ENCODE peak calls at places on chromosomes 2 and 18, in four cellular contexts. One of them, this sample, is unnamed.

GRCh38 chr2:88230912-88231311 is 60.8 kb downstream of the THNSL2 start:
- DNase-seq in mucosa of descending colon: no peak
- DNase-seq in GM13977: no peak
- DNase-seq in foreskin fibroblast: no peak
- DNase-seq in this sample: no peak

GRCh38 chr2:240184198-240184590 is 43.7 kb upstream of the OTOS start:
- DNase-seq in GM13977: no peak
- DNase-seq in mucosa of descending colon: no peak
- DNase-seq in foreskin fibroblast: no peak
- DNase-seq in this sample: no peak

GRCh38 chr2:140737006-140737405 is 1393.8 kb downstream of the LRP1B start:
- DNase-seq in foreskin fibroblast: no peak
- DNase-seq in mucosa of descending colon: no peak
- DNase-seq in GM13977: no peak
- DNase-seq in this sample: no peak

GRCh38 chr2:230411484-230412368 is 4.3 kb upstream of the SP100 start:
- DNase-seq in foreskin fibroblast: peak
- DNase-seq in GM13977: peak
- DNase-seq in mucosa of descending colon: peak
- DNase-seq in this sample: no peak

GRCh38 chr2:111219285-111219684 is 98.6 kb downstream of the BCL2L11 start:
- DNase-seq in foreskin fibroblast: no peak
- DNase-seq in GM13977: peak
- DNase-seq in mucosa of descending colon: no peak
- DNase-seq in this sample: no peak

GRCh38 chr2:154439156-154439555 is 259.3 kb upstream of the KCNJ3 start:
- DNase-seq in foreskin fibroblast: no peak
- DNase-seq in GM13977: no peak
- DNase-seq in mucosa of descending colon: no peak
- DNase-seq in this sample: no peak

GRCh38 chr2:128666596-128666995 is 347.9 kb upstream of the HS6ST1 start:
- DNase-seq in foreskin fibroblast: no peak
- DNase-seq in GM13977: no peak
- DNase-seq in mucosa of descending colon: no peak
- DNase-seq in this sample: no peak

GRCh38 chr2:58057890-58058590 is 11.4 kb downstream of the VRK2 start:
- DNase-seq in mucosa of descending colon: no peak
- DNase-seq in GM13977: no peak
- DNase-seq in foreskin fibroblast: no peak
- DNase-seq in this sample: no peak

GRCh38 chr2:24866946-24867345 is 53.1 kb downstream of the ADCY3 start:
- DNase-seq in GM13977: no peak
- DNase-seq in foreskin fibroblast: no peak
- DNase-seq in mucosa of descending colon: no peak
- DNase-seq in this sample: no peak

GRCh38 chr2:236663267-236663666 is 93.6 kb downstream of the ACKR3 start:
- DNase-seq in foreskin fibroblast: no peak
- DNase-seq in GM13977: no peak
- DNase-seq in mucosa of descending colon: no peak
- DNase-seq in this sample: no peak

GRCh38 chr2:32862269-32863055 is 84.3 kb upstream of the LTBP1 start:
- DNase-seq in mucosa of descending colon: no peak
- DNase-seq in GM13977: no peak
- DNase-seq in foreskin fibroblast: no peak
- DNase-seq in this sample: no peak

GRCh38 chr18:58997811-58998337 is 133.2 kb downstream of the ZNF532 start:
- DNase-seq in mucosa of descending colon: no peak
- DNase-seq in GM13977: no peak
- DNase-seq in foreskin fibroblast: peak
- DNase-seq in this sample: peak

GRCh38 chr2:74205586-74205985 is 7.2 kb downstream of the MTHFD2 start:
- DNase-seq in foreskin fibroblast: no peak
- DNase-seq in mucosa of descending colon: peak
- DNase-seq in GM13977: no peak
- DNase-seq in this sample: no peak

GRCh38 chr2:30351087-30351486 is 96.0 kb upstream of the LCLAT1 start:
- DNase-seq in mucosa of descending colon: no peak
- DNase-seq in GM13977: no peak
- DNase-seq in foreskin fibroblast: no peak
- DNase-seq in this sample: no peak

GRCh38 chr18:3114026-3114425 is 101.1 kb upstream of the LPIN2 start:
- DNase-seq in GM13977: no peak
- DNase-seq in foreskin fibroblast: no peak
- DNase-seq in mucosa of descending colon: no peak
- DNase-seq in this sample: no peak

GRCh38 chr2:70626254-70626990 is 72.8 kb upstream of the TGFA start:
- DNase-seq in foreskin fibroblast: no peak
- DNase-seq in GM13977: no peak
- DNase-seq in mucosa of descending colon: no peak
- DNase-seq in this sample: no peak

GRCh38 chr2:190649035-190649797 is at the start of gene NAB1:
- DNase-seq in mucosa of descending colon: peak
- DNase-seq in foreskin fibroblast: peak
- DNase-seq in GM13977: no peak
- DNase-seq in this sample: no peak

GRCh38 chr2:100554788-100555407 is 7.9 kb upstream of the PDCL3 start:
- DNase-seq in mucosa of descending colon: peak
- DNase-seq in foreskin fibroblast: no peak
- DNase-seq in GM13977: no peak
- DNase-seq in this sample: no peak

GRCh38 chr2:40412456-40412855 is 39.4 kb downstream of the SLC8A1 start:
- DNase-seq in foreskin fibroblast: no peak
- DNase-seq in mucosa of descending colon: no peak
- DNase-seq in GM13977: no peak
- DNase-seq in this sample: no peak

GRCh38 chr2:1930376-1930775 is 186.1 kb upstream of the PXDN start:
- DNase-seq in foreskin fibroblast: no peak
- DNase-seq in GM13977: no peak
- DNase-seq in mucosa of descending colon: no peak
- DNase-seq in this sample: no peak

GRCh38 chr2:84201158-84201557 is 257.9 kb downstream of the SUCLG1 start:
- DNase-seq in mucosa of descending colon: no peak
- DNase-seq in foreskin fibroblast: no peak
- DNase-seq in GM13977: no peak
- DNase-seq in this sample: no peak

GRCh38 chr18:62030091-62030985 is 137.5 kb upstream of the RNF152 start:
- DNase-seq in foreskin fibroblast: peak
- DNase-seq in mucosa of descending colon: no peak
- DNase-seq in GM13977: no peak
- DNase-seq in this sample: peak

GRCh38 chr2:151040036-151040435 is 221.6 kb downstream of the RBM43 start:
- DNase-seq in foreskin fibroblast: peak
- DNase-seq in mucosa of descending colon: no peak
- DNase-seq in GM13977: no peak
- DNase-seq in this sample: no peak

GRCh38 chr18:69759046-69759445 is 188.6 kb downstream of the CD226 start:
- DNase-seq in mucosa of descending colon: no peak
- DNase-seq in foreskin fibroblast: no peak
- DNase-seq in GM13977: no peak
- DNase-seq in this sample: no peak

GRCh38 chr2:214322662-214323061 is 88.2 kb upstream of the VWC2L start:
- DNase-seq in mucosa of descending colon: no peak
- DNase-seq in GM13977: no peak
- DNase-seq in foreskin fibroblast: no peak
- DNase-seq in this sample: no peak

GRCh38 chr18:70453058-70453775 is 164.4 kb downstream of the SOCS6 start:
- DNase-seq in GM13977: no peak
- DNase-seq in foreskin fibroblast: peak
- DNase-seq in mucosa of descending colon: no peak
- DNase-seq in this sample: no peak

GRCh38 chr2:217905906-217906305 is 96.9 kb downstream of the TNS1 start:
- DNase-seq in foreskin fibroblast: no peak
- DNase-seq in GM13977: no peak
- DNase-seq in mucosa of descending colon: no peak
- DNase-seq in this sample: no peak

GRCh38 chr2:88654714-88655113 is 27.4 kb upstream of the EIF2AK3 start:
- DNase-seq in mucosa of descending colon: no peak
- DNase-seq in GM13977: no peak
- DNase-seq in foreskin fibroblast: peak
- DNase-seq in this sample: no peak

GRCh38 chr2:62293490-62294212 is 97.7 kb downstream of the B3GNT2 start:
- DNase-seq in GM13977: no peak
- DNase-seq in foreskin fibroblast: no peak
- DNase-seq in mucosa of descending colon: peak
- DNase-seq in this sample: no peak

GRCh38 chr18:10973579-10974260 is 175.6 kb downstream of the PIEZO2 start:
- DNase-seq in mucosa of descending colon: no peak
- DNase-seq in GM13977: no peak
- DNase-seq in foreskin fibroblast: peak
- DNase-seq in this sample: no peak

GRCh38 chr2:55862269-55862668 is 61.3 kb downstream of the EFEMP1 start:
- DNase-seq in foreskin fibroblast: peak
- DNase-seq in GM13977: no peak
- DNase-seq in mucosa of descending colon: no peak
- DNase-seq in this sample: peak

GRCh38 chr2:28356095-28356911 is 36.4 kb upstream of the FOSL2 start:
- DNase-seq in GM13977: no peak
- DNase-seq in foreskin fibroblast: peak
- DNase-seq in mucosa of descending colon: peak
- DNase-seq in this sample: no peak

GRCh38 chr2:136765256-136765735 is at the start of gene THSD7B:
- DNase-seq in foreskin fibroblast: no peak
- DNase-seq in GM13977: peak
- DNase-seq in mucosa of descending colon: no peak
- DNase-seq in this sample: no peak

GRCh38 chr2:84309281-84309680 is 149.8 kb downstream of the SUCLG1 start:
- DNase-seq in foreskin fibroblast: no peak
- DNase-seq in GM13977: no peak
- DNase-seq in mucosa of descending colon: no peak
- DNase-seq in this sample: no peak

GRCh38 chr18:11956371-11957308 is 24.7 kb upstream of the IMPA2 start:
- DNase-seq in mucosa of descending colon: no peak
- DNase-seq in foreskin fibroblast: no peak
- DNase-seq in GM13977: no peak
- DNase-seq in this sample: no peak

GRCh38 chr2:201532686-201533304 is 81.3 kb downstream of the STRADB start:
- DNase-seq in foreskin fibroblast: peak
- DNase-seq in GM13977: peak
- DNase-seq in mucosa of descending colon: no peak
- DNase-seq in this sample: peak

GRCh38 chr2:149653831-149654445 is 66.4 kb upstream of the MMADHC start:
- DNase-seq in mucosa of descending colon: no peak
- DNase-seq in foreskin fibroblast: no peak
- DNase-seq in GM13977: no peak
- DNase-seq in this sample: no peak
- TF ChIP-seq CTCF in mucosa of descending colon: no peak
- TF ChIP-seq CTCF in foreskin fibroblast: no peak
- TF ChIP-seq CTCF in GM13977: no peak
- TF ChIP-seq CTCF in this sample: no peak

GRCh38 chr2:96604104-96604503 is 34.0 kb downstream of the KANSL3 start:
- DNase-seq in mucosa of descending colon: no peak
- DNase-seq in foreskin fibroblast: no peak
- DNase-seq in GM13977: no peak
- DNase-seq in this sample: no peak
- TF ChIP-seq CTCF in mucosa of descending colon: no peak
- TF ChIP-seq CTCF in foreskin fibroblast: no peak
- TF ChIP-seq CTCF in GM13977: no peak
- TF ChIP-seq CTCF in this sample: peak

GRCh38 chr2:172617115-172617514 is 61.2 kb downstream of the PDK1 start:
- DNase-seq in foreskin fibroblast: no peak
- DNase-seq in mucosa of descending colon: no peak
- DNase-seq in GM13977: no peak
- DNase-seq in this sample: no peak

GRCh38 chr2:172615862-172616261 is 60.0 kb downstream of the PDK1 start:
- DNase-seq in mucosa of descending colon: no peak
- DNase-seq in foreskin fibroblast: no peak
- DNase-seq in GM13977: no peak
- DNase-seq in this sample: no peak

GRCh38 chr2:172613035-172613434 is 57.1 kb downstream of the PDK1 start:
- DNase-seq in mucosa of descending colon: no peak
- DNase-seq in foreskin fibroblast: peak
- DNase-seq in GM13977: peak
- DNase-seq in this sample: peak

GRCh38 chr2:172614932-172615331 is 59.0 kb downstream of the PDK1 start:
- DNase-seq in GM13977: no peak
- DNase-seq in mucosa of descending colon: no peak
- DNase-seq in foreskin fibroblast: no peak
- DNase-seq in this sample: no peak

DNA sequence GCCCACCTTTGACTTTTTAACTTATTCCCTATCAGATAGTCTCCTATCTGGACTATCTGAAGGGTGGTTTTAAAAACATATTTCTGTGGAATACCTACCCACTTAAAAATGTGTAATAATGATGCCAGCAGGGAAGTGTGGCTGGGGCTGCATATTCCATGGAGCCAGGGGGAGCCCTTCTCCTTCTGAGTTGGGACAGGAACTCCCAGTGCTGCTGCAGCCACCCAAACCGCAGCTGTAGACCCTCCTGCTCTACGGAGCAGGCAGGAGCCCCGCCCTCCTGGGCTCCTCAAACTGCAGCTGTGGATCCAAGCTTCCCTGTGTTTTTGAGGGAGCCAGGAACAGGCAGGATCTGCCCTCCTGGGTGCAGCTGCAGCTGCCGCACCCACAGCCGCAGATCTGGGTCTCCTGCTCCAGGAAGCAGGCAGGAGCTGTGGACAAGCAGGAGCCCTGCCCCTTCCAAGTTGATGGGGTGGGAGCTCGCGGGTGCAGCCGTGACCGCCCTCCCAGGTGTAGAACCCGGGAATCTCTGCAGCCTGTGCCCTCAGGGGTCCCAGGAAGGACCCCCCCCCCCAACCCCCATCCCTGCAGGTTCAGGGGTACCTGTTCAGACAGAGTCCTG is 57.8 kb downstream of the PDK1 start:
- DNase-seq in mucosa of descending colon: no peak
- DNase-seq in foreskin fibroblast: no peak
- DNase-seq in GM13977: no peak
- DNase-seq in this sample: no peak
- TF ChIP-seq CTCF in mucosa of descending colon: no peak
- TF ChIP-seq CTCF in foreskin fibroblast: peak
- TF ChIP-seq CTCF in GM13977: no peak
- TF ChIP-seq CTCF in this sample: peak

DNA sequence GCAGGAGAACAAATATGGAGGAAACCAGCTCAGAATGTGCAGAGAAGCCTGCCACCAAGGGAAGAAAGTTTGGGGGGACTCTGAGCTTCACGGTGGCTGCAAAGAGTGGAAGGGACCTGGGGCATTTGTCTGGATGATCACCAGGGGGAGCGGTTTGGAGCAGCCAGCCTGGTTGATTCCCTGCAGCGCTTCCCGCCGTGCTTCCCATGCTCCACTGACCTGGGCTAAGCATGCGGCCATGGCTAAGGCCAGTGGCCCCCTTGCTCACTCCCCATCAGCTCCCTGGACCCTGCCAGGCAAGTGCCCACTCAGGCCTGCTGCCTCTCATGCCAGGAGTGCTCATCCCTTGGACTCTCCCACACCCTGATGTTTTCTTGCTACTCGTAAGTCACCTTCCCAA is 27.0 kb downstream of the NTSR2 start:
- DNase-seq in mucosa of descending colon: no peak
- DNase-seq in foreskin fibroblast: no peak
- DNase-seq in GM13977: no peak
- DNase-seq in this sample: no peak
- TF ChIP-seq CTCF in mucosa of descending colon: no peak
- TF ChIP-seq CTCF in foreskin fibroblast: no peak
- TF ChIP-seq CTCF in GM13977: no peak
- TF ChIP-seq CTCF in this sample: no peak

GRCh38 chr2:182240862-182241371 is 185.9 kb downstream of the PDE1A start:
- DNase-seq in foreskin fibroblast: no peak
- DNase-seq in mucosa of descending colon: no peak
- DNase-seq in GM13977: peak
- DNase-seq in this sample: no peak
- TF ChIP-seq CTCF in foreskin fibroblast: peak
- TF ChIP-seq CTCF in mucosa of descending colon: peak
- TF ChIP-seq CTCF in GM13977: peak
- TF ChIP-seq CTCF in this sample: peak